ENCODE peak calls at places on chromosome 19, in five cellular contexts. One of them, this sample, is unnamed.

GRCh38 chr19:7823902-7824301 is 6.1 kb upstream of the EVI5L start:
- DNase-seq in stimulated activated CD4-positive, alpha-beta T cell treated with anti-CD3 and anti-CD28 coated beads, Interleukin-15, amount 100 ng/mL, for 1 hour: no peak
- DNase-seq in iPS DF 19.7: no peak
- DNase-seq in stimulated activated CD8-positive, alpha-beta memory T cell treated with anti-CD3 and anti-CD28 coated beads, Interleukin-7, amount 100 ng/mL, for 1 hour: no peak
- DNase-seq in T-cell: no peak
- DNase-seq in this sample: no peak

GRCh38 chr19:34504273-34504808 is 22.8 kb downstream of the WTIP start:
- DNase-seq in stimulated activated CD4-positive, alpha-beta T cell treated with anti-CD3 and anti-CD28 coated beads, Interleukin-15, amount 100 ng/mL, for 1 hour: no peak
- DNase-seq in iPS DF 19.7: no peak
- DNase-seq in stimulated activated CD8-positive, alpha-beta memory T cell treated with anti-CD3 and anti-CD28 coated beads, Interleukin-7, amount 100 ng/mL, for 1 hour: no peak
- DNase-seq in T-cell: no peak
- DNase-seq in this sample: no peak

GRCh38 chr19:15467734-15468214 is 3.4 kb upstream of the RASAL3 start:
- DNase-seq in stimulated activated CD4-positive, alpha-beta T cell treated with anti-CD3 and anti-CD28 coated beads, Interleukin-15, amount 100 ng/mL, for 1 hour: no peak
- DNase-seq in iPS DF 19.7: no peak
- DNase-seq in stimulated activated CD8-positive, alpha-beta memory T cell treated with anti-CD3 and anti-CD28 coated beads, Interleukin-7, amount 100 ng/mL, for 1 hour: no peak
- DNase-seq in T-cell: no peak
- DNase-seq in this sample: no peak

GRCh38 chr19:52099497-52100138 is 4.1 kb upstream of the ZNF841 start:
- DNase-seq in stimulated activated CD4-positive, alpha-beta T cell treated with anti-CD3 and anti-CD28 coated beads, Interleukin-15, amount 100 ng/mL, for 1 hour: no peak
- DNase-seq in iPS DF 19.7: no peak
- DNase-seq in stimulated activated CD8-positive, alpha-beta memory T cell treated with anti-CD3 and anti-CD28 coated beads, Interleukin-7, amount 100 ng/mL, for 1 hour: no peak
- DNase-seq in T-cell: no peak
- DNase-seq in this sample: no peak

GRCh38 chr19:19110410-19111137 is 27.7 kb downstream of the TMEM161A start:
- DNase-seq in stimulated activated CD4-positive, alpha-beta T cell treated with anti-CD3 and anti-CD28 coated beads, Interleukin-15, amount 100 ng/mL, for 1 hour: no peak
- DNase-seq in iPS DF 19.7: no peak
- DNase-seq in stimulated activated CD8-positive, alpha-beta memory T cell treated with anti-CD3 and anti-CD28 coated beads, Interleukin-7, amount 100 ng/mL, for 1 hour: no peak
- DNase-seq in T-cell: peak
- DNase-seq in this sample: no peak

GRCh38 chr19:37389234-37389633 is 18.3 kb downstream of the ZNF527 start:
- DNase-seq in stimulated activated CD4-positive, alpha-beta T cell treated with anti-CD3 and anti-CD28 coated beads, Interleukin-15, amount 100 ng/mL, for 1 hour: no peak
- DNase-seq in iPS DF 19.7: no peak
- DNase-seq in stimulated activated CD8-positive, alpha-beta memory T cell treated with anti-CD3 and anti-CD28 coated beads, Interleukin-7, amount 100 ng/mL, for 1 hour: no peak
- DNase-seq in T-cell: no peak
- DNase-seq in this sample: no peak

GRCh38 chr19:1164684-1165531 is 9.2 kb downstream of the SBNO2 start:
- DNase-seq in stimulated activated CD4-positive, alpha-beta T cell treated with anti-CD3 and anti-CD28 coated beads, Interleukin-15, amount 100 ng/mL, for 1 hour: no peak
- DNase-seq in iPS DF 19.7: no peak
- DNase-seq in stimulated activated CD8-positive, alpha-beta memory T cell treated with anti-CD3 and anti-CD28 coated beads, Interleukin-7, amount 100 ng/mL, for 1 hour: no peak
- DNase-seq in T-cell: no peak
- DNase-seq in this sample: no peak

GRCh38 chr19:34662919-34663318 is 14.0 kb downstream of the SCGB2B2 start:
- DNase-seq in stimulated activated CD4-positive, alpha-beta T cell treated with anti-CD3 and anti-CD28 coated beads, Interleukin-15, amount 100 ng/mL, for 1 hour: no peak
- DNase-seq in iPS DF 19.7: peak
- DNase-seq in stimulated activated CD8-positive, alpha-beta memory T cell treated with anti-CD3 and anti-CD28 coated beads, Interleukin-7, amount 100 ng/mL, for 1 hour: no peak
- DNase-seq in T-cell: peak
- DNase-seq in this sample: no peak